ENCODE peak calls at places on chromosome 14, in six cellular contexts. B is RPMI7951; D is stimulated activated CD4-positive, alpha-beta T cell treated with anti-CD3 and anti-CD28 coated beads, Interleukin-2, amount 100 ng/mL, for 24 hours; U is sigmoid colon; R is bronchial epithelial cell; M is amygdala. G is an unnamed sample.

GRCh38 chr14:51744372-51745150 is 92.9 kb downstream of the FRMD6 start:
- DNase-seq in M (no peak), U (no peak), B (no peak), D (no peak), R (no peak), G (no peak)

GRCh38 chr14:100341301-100342031 is 18.3 kb downstream of the SLC25A47 start:
- DNase-seq in U (no peak), R (peak), D (no peak), B (peak), M (no peak), G (no peak)

GRCh38 chr14:45041641-45042040 is 42.3 kb upstream of the PRPF39 start:
- DNase-seq in U (no peak), M (no peak), R (no peak), D (no peak), B (no peak), G (no peak)

GRCh38 chr14:63656194-63656593 is 14.5 kb upstream of the WDR89 start:
- DNase-seq in B (no peak), D (no peak), U (no peak), M (no peak), R (no peak), G (no peak)

GRCh38 chr14:103111297-103111981 is 11.8 kb upstream of the TNFAIP2 start:
- DNase-seq in U (no peak), M (no peak), D (no peak), R (no peak), B (no peak), G (no peak)

GRCh38 chr14:93797071-93797470 is 8.8 kb upstream of the PRIMA1 start:
- DNase-seq in M (no peak), R (peak), B (no peak), D (no peak), U (no peak), G (no peak)

GRCh38 chr14:34475163-34475562 is 13.1 kb upstream of the SPTSSA start:
- DNase-seq in B (no peak), M (no peak), D (no peak), U (no peak), R (no peak), G (no peak)

GRCh38 chr14:60064491-60065072 is 27.1 kb upstream of the PCNX4 start:
- DNase-seq in U (no peak), M (no peak), B (peak), R (peak), D (no peak), G (no peak)

GRCh38 chr14:73290279-73290678 is 53.0 kb downstream of the PAPLN start:
- DNase-seq in R (no peak), M (no peak), D (no peak), U (no peak), B (no peak), G (no peak)

GRCh38 chr14:51828017-51828797 is 32.2 kb upstream of the GNG2 start:
- DNase-seq in B (peak), D (peak), M (no peak), U (no peak), R (peak), G (peak)

GRCh38 chr14:76205708-76206107 is 54.0 kb downstream of the GPATCH2L start:
- DNase-seq in B (no peak), R (no peak), M (no peak), U (no peak), D (no peak), G (no peak)

GRCh38 chr14:92465353-92466067 is 48.1 kb upstream of the RIN3 start:
- DNase-seq in M (no peak), U (peak), D (no peak), B (no peak), R (no peak), G (no peak)

GRCh38 chr14:93655078-93655750 is 133.1 kb downstream of the PRIMA1 start:
- DNase-seq in D (no peak), M (no peak), U (no peak), R (peak), B (peak), G (no peak)

GRCh38 chr14:100905166-100905565 is 1.6 kb upstream of the RTL1 start:
- DNase-seq in R (no peak), U (peak), D (no peak), M (no peak), B (no peak), G (no peak)

GRCh38 chr14:51442513-51443175 is 202.6 kb downstream of the TMX1 start:
- DNase-seq in D (no peak), U (no peak), R (peak), B (peak), M (no peak), G (no peak)

GRCh38 chr14:74409441-74409840 is 16.6 kb downstream of the SYNDIG1L start:
- DNase-seq in D (no peak), U (peak), B (no peak), M (no peak), R (no peak), G (no peak)

GRCh38 chr14:72023128-72024042 is 91.2 kb downstream of the RGS6 start:
- DNase-seq in M (no peak), D (no peak), R (peak), B (peak), U (no peak), G (no peak)

GRCh38 chr14:47917344-47917954 is 242.0 kb upstream of the MDGA2 start:
- DNase-seq in U (no peak), R (peak), B (peak), M (peak), D (peak), G (no peak)

G was measured in mucosa of descending colon.